ENCODE peak calls at places on chromosomes 6 and 20, in four cellular contexts. H is T follicular helper cell; I is CD8-positive, alpha-beta T cell; T is heart left ventricle. L is an unnamed sample.

GRCh38 chr6:131061771-131062160 is 1.3 kb downstream of the EPB41L2 start:
- DNase-seq in H (no peak), T (no peak), I (no peak), L (no peak)

GRCh38 chr20:31260326-31260932 is 3.0 kb downstream of the DEFB115 start:
- DNase-seq in T (no peak), I (no peak), H (no peak), L (no peak)

GRCh38 chr20:10634683-10635411 is 39.0 kb downstream of the JAG1 start:
- DNase-seq in H (no peak), T (no peak), I (no peak), L (no peak)

GRCh38 chr6:149140137-149140909 is 177.2 kb upstream of the TAB2 start:
- DNase-seq in I (peak; percentile 24), H (peak; percentile 47), T (no peak), L (no peak)

GRCh38 chr20:57051096-57051495 is 215.3 kb downstream of the BMP7 start:
- DNase-seq in I (no peak), T (no peak), H (no peak), L (no peak)

GRCh38 chr6:81614292-81614691 is 138.2 kb downstream of the TENT5A start:
- DNase-seq in I (no peak), T (no peak), H (no peak), L (peak; percentile 67)

GRCh38 chr6:136945626-136946235 is 23.6 kb downstream of the SLC35D3 start:
- DNase-seq in H (no peak), T (no peak), I (no peak), L (no peak)

GRCh38 chr6:3405679-3406078 is 51.2 kb downstream of the SLC22A23 start:
- DNase-seq in T (no peak), H (no peak), I (no peak), L (no peak)

GRCh38 chr6:84618836-84619235 is 145.6 kb downstream of the TBX18 start:
- DNase-seq in H (no peak), T (no peak), I (no peak), L (peak; percentile 89)

GRCh38 chr6:127207591-127208120 is 59.0 kb upstream of the RNF146 start:
- DNase-seq in H (no peak), T (no peak), I (no peak), L (peak; percentile 14)

GRCh38 chr6:71478834-71479541 is 190.4 kb downstream of the OGFRL1 start:
- DNase-seq in H (no peak), T (no peak), I (no peak), L (peak; percentile 87)

GRCh38 chr20:59832406-59833156 is 100.9 kb downstream of the SYCP2 start:
- DNase-seq in I (no peak), H (no peak), T (no peak), L (no peak)

GRCh38 chr6:44044154-44044539 is 83.1 kb downstream of the MRPL14 start:
- DNase-seq in T (no peak), I (no peak), H (no peak), L (no peak)

GRCh38 chr6:33123732-33124524 is 48.1 kb downstream of the HLA-DPB1 start:
- DNase-seq in H (no peak), I (no peak), T (no peak), L (peak; percentile 71)

GRCh38 chr20:61760321-61761112 is 305.2 kb downstream of the TAF4 start:
- DNase-seq in T (no peak), I (no peak), H (no peak), L (no peak)

GRCh38 chr6:40714576-40715500 is 127.7 kb upstream of the LRFN2 start:
- DNase-seq in I (no peak), H (no peak), T (no peak), L (no peak)

GRCh38 chr20:63101781-63102719 is 95.3 kb upstream of the BHLHE23 start:
- DNase-seq in H (peak; percentile 42), I (peak; percentile 30), T (no peak), L (peak; percentile 52)

GRCh38 chr6:157921685-157922367 is 59.8 kb upstream of the SYNJ2 start:
- DNase-seq in I (no peak), T (no peak), H (no peak), L (no peak)

GRCh38 chr6:5126214-5126613 is 41.1 kb downstream of the PPP1R3G start:
- DNase-seq in I (no peak), T (no peak), H (no peak), L (no peak)

GRCh38 chr6:39387785-39388184 is 65.3 kb upstream of the KCNK16 start:
- DNase-seq in H (no peak), T (no peak), I (no peak), L (peak; percentile 10)

GRCh38 chr6:116309001-116309400 is 29.3 kb upstream of the TSPYL1 start:
- DNase-seq in H (no peak), T (no peak), I (no peak), L (no peak)

GRCh38 chr20:11783102-11783861 is 134.4 kb upstream of the BTBD3 start:
- DNase-seq in I (no peak), H (no peak), T (no peak), L (no peak)

GRCh38 chr6:148379966-148380653 is 37.5 kb downstream of the SASH1 start:
- DNase-seq in T (no peak), H (no peak), I (no peak), L (peak; percentile 63)

L was measured in Daoy.